ENCODE peak calls at places on chromosomes 1 and 21, in five cellular contexts. X is IMR-90, I is heart left ventricle, T is A549, O is lower lobe of right lung. Q is an unnamed sample.

GRCh38 chr1:61268546-61269243 is 186.3 kb downstream of the NFIA start:
- DNase-seq in O (no peak), T (no peak), X (no peak), I (no peak), Q (no peak)

GRCh38 chr1:202579806-202580205 is 130.4 kb downstream of the SYT2 start:
- DNase-seq in X (peak; percentile 96), T (no peak), O (no peak), I (no peak), Q (no peak)

GRCh38 chr1:86429830-86430229 is 5.9 kb downstream of the CLCA2 start:
- DNase-seq in X (peak; percentile 93), O (no peak), I (no peak), T (no peak), Q (no peak)

GRCh38 chr1:108962681-108963051 is 618 bp downstream of the CLCC1 start:
- DNase-seq in O (peak; percentile 64), I (no peak), X (peak; percentile 6), T (no peak), Q (peak; percentile 57)

GRCh38 chr1:61092643-61093042 is 10.3 kb downstream of the NFIA start:
- DNase-seq in T (no peak), I (no peak), O (no peak), X (no peak), Q (no peak)

GRCh38 chr1:92419642-92420041 is 67.1 kb downstream of the GFI1 start:
- DNase-seq in I (no peak), T (no peak), X (no peak), O (no peak), Q (no peak)

GRCh38 chr1:247332215-247332900 is 691 bp upstream of the ZNF496 start:
- DNase-seq in I (peak; percentile 84), O (peak; percentile 74), T (peak; percentile 51), X (peak; percentile 42), Q (peak; percentile 87)

GRCh38 chr1:10692401-10693021 is 103.9 kb downstream of the CASZ1 start:
- DNase-seq in X (no peak), I (no peak), O (peak; percentile 79), T (peak; percentile 50), Q (no peak)

GRCh38 chr1:187549540-187549939 is 720.8 kb downstream of the PLA2G4A start:
- DNase-seq in I (no peak), X (no peak), O (no peak), T (no peak), Q (no peak)

GRCh38 chr1:215794151-215794550 is 227.0 kb downstream of the KCTD3 start:
- DNase-seq in T (no peak), O (no peak), X (no peak), I (no peak), Q (no peak)

GRCh38 chr1:65278344-65279091 is 30.8 kb upstream of the DNAJC6 start:
- DNase-seq in T (no peak), X (no peak), O (no peak), I (no peak), Q (no peak)

GRCh38 chr1:171245458-171246064 is 2.7 kb upstream of the FMO1 start:
- DNase-seq in X (peak; percentile 27), I (no peak), O (no peak), T (peak; percentile 58), Q (no peak)

DNA sequence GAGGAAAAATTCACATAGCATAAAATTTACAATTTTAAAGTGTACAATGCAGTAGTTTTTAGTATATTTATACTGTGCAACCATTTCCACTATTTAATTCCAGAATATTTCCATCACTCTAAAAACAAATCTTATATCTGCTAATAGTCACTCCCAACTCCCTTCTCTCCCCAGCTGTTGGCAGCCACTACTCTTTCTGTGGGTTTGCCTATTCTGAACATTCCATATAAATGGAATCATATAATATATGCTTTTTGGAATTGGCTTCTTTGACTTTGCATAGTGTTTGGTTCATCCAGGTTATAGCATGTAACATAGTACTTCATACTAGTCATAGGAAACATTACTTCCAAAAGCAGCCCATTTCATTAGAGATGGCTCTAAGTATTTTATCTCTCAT is 25.0 kb upstream of the TMEM39B start:
- DNase-seq in X (peak; percentile 75), O (no peak), T (no peak), I (no peak), Q (no peak)
- H3K4me1 ChIP-seq in X (peaks cover 12% of the 10 kb centered on the region), O (no peaks in the 10 kb centered on the region), T (no peaks in the 10 kb centered on the region), I (no peaks in the 10 kb centered on the region), Q (no peaks in the 10 kb centered on the region)

DNA sequence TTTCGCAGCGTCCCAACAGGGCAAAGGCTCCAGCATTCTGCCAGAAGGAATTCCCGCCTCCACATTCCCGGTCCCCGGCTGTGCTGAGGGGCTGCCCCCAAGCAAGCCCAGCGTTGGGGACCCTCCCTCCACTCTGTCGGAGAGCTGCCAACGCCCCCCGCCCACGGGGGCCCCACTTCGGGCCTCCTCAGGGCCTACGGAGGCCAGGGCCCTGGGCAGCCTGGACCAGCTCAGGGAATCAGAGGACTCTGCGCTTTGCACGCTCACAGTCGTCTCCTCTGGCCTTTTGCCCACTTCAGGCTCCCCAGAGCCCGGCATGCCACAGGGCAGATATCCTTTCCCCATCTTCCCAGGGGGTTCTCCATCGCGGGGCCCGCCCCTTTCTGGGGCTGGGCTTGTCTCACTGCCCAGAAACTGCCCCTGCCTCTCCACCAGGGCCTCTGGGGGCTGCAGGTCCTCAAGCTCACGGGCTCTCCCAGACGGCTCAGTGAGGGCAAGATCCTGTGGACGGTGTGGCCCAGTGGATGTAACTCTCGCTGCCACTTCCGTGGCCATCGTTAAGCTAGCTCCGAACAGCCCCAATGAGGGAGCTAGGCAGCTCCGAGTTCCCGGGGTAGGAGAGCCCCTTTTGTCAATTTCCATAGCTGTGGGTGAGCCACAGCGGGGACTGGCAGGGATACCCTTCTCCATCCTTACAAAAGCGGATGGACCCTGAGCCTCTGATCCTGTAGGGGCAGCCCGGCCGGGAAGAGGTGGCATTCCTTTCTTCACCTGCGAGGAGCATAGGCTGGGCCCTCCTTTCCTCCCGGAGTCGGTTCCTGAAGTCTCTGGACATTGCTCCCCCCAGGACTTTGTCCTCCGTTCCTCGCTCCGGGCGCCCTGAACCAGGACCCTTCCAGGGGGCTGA is 2.8 kb downstream of the ITPKB start:
- DNase-seq in T (no peak), I (peak; percentile 75), X (no peak), O (no peak), Q (peak; percentile 68)
- H3K27ac ChIP-seq in T (no peak overlapping the region), I (peak overlapping the region; percentile 88), X (no peak overlapping the region), O (peak overlapping the region; percentile 89), Q (no peak overlapping the region)

GRCh38 chr1:214494706-214495105 is 56.7 kb downstream of the PTPN14 start:
- DNase-seq in T (no peak), O (no peak), I (no peak), X (no peak), Q (no peak)
- H3K4me1 ChIP-seq in T (peaks cover 22% of the 10 kb centered on the region), O (peaks cover 2% of the 10 kb centered on the region), I (peaks cover 5% of the 10 kb centered on the region), X (peaks cover 10% of the 10 kb centered on the region), Q (peaks cover 5% of the 10 kb centered on the region)

DNA sequence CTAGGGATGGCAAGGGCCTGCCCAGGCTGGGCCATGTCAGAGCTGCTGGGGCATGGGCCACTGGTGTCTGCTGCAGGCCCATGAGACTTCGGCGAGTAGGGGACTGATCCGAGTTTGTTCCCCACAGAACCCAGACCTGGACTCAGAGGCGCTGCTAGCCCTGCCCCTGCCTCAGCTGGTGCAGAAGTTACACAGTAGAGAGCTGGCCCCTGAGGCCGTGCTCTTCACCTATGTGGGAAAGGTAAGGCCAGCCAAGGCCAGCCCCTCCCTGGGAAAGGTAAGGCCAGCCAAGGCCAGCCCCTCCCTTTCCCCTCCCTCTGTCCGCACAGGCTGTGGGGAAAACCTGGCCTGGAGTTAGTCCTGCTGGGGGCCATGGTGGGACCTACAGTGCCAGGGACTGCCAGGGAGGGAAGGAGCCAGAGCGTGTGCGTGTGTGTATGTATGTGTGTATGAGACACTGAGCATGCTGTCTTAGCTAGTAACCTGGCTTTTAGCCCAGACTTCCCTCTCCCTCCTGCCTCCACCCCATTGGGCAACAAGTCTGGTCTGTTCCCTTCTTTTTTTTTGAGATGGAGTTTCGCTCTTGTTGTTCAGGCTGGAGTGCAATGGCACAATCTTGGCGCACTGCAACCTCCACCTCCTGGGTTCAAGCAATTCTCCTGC is 8.0 kb downstream of the FAAH start:
- DNase-seq in I (no peak), O (peak; percentile 90), X (peak; percentile 95), T (no peak), Q (no peak)
- H3K27ac ChIP-seq in I (no peak overlapping the region), O (peak overlapping the region; percentile 24), X (no peak overlapping the region), T (peak overlapping the region; percentile 48), Q (no peak overlapping the region)

DNA sequence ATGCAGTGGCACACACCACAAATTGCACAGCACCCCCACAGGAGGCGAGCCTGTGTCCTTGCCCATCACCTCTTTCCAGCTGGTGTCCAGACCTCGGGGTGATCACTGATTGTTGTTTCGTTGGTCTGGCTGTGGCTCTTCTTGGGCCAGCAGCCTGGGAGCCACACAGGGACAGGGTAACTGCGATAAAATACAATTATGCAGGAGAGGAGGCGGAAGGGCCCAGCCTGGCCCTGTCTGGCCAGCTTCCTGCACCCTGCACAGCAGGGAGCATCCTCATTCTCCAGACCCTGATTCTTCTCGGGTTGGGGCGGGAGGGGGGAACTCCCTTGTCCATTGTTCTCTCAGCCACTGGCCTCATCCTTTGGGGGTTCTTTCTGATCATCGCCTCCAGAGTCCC is 83.6 kb downstream of the ADARB1 start:
- DNase-seq in T (no peak), X (no peak), I (no peak), O (no peak), Q (peak; percentile 35)
- H3K4me1 ChIP-seq in T (no peaks in the 10 kb centered on the region), X (peaks cover 12% of the 10 kb centered on the region), I (no peaks in the 10 kb centered on the region), O (peaks cover 5% of the 10 kb centered on the region), Q (no peaks in the 10 kb centered on the region)

DNA sequence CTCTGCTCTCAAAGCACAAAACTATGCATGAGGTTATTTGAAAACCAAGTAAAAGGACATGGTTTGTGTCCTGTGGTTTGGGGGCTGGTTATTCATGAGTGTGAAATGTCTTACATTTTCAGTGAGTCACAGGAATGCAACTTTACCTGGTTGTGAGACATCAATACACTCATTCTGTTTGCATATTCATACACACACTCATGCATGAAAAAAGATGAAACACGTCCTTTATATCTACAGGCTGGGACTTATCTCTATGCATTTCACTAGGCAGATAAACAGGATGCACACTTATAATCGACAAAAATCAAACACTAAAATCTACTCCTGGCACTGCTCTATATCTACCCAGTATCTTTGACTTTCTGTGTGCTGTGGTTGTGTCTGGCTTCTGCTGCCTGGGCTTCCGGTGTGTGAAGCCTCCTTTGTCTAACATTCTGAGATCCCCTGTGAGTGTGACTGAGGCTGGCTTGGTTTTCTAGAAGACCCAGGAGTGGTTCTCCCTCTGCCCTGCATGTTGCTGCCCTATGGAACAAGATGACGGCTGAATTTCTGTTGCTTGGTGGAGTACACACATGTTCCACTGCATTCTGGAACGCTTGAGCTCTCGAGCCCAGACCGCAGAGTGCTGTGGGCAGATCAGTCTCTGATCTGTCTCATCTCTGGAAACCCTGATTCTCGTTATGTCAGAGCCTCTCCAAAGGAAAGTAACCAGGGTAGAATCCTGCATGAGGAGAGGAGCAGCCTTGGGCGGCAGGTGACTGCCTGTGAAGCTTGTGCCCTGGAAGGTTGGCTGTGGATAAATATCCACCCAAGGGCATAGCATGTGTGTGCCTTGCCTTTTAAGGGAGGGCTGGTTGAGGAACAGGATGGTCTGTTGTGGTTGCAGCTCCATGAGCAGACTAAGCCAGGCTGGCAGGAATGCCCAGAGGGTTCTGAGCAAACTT is 19.7 kb upstream of the FASLG start:
- DNase-seq in X (peak; percentile 99), I (peak; percentile 45), T (peak; percentile 51), O (no peak), Q (no peak)
- H3K27ac ChIP-seq in X (peak overlapping the region; percentile 79), I (no peak overlapping the region), T (peak overlapping the region; percentile 83), O (no peak overlapping the region), Q (no peak overlapping the region)

GRCh38 chr1:214541693-214542092 is 9.7 kb downstream of the PTPN14 start:
- DNase-seq in I (no peak), T (no peak), X (no peak), O (no peak), Q (no peak)
- H3K4me1 ChIP-seq in I (no peaks in the 10 kb centered on the region), T (peaks cover 15% of the 10 kb centered on the region), X (peaks cover 20% of the 10 kb centered on the region), O (peaks cover 35% of the 10 kb centered on the region), Q (peaks cover 7% of the 10 kb centered on the region)

Q was measured in aorta.